ENCODE peak calls at places on chromosomes 11 and 22, in seven cellular contexts. X, I, B, A, S, K and P are unnamed samples. For H3K27me3 and H3K9me3, the result is how much of the 10 kb centered on the place peaks cover.

GRCh38 chr11:61885166-61885778 is 6.1 kb downstream of the FADS3 start:
- DNase-seq in K (no peak), B (no peak), X (no peak), A (no peak), I (no peak), S (no peak), P (no peak)

GRCh38 chr22:48566741-48567140 is 1260.9 kb downstream of the BRD1 start:
- DNase-seq in B (no peak), K (no peak), I (no peak), S (no peak), X (no peak), A (no peak), P (no peak)

GRCh38 chr22:27620367-27621154 is 181.0 kb downstream of the MN1 start:
- DNase-seq in B (no peak), S (no peak), A (no peak), K (no peak), I (no peak), X (no peak), P (no peak)

GRCh38 chr11:57140568-57140967 is 41.2 kb upstream of the LRRC55 start:
- DNase-seq in I (no peak), B (no peak), K (no peak), S (no peak), A (no peak), X (no peak), P (no peak)

GRCh38 chr11:110903830-110904229 is 191.6 kb upstream of the ARHGAP20 start:
- DNase-seq in X (no peak), I (peak), K (no peak), S (no peak), B (no peak), A (no peak), P (no peak)

GRCh38 chr22:49858827-49859226 is 5.2 kb downstream of the ZBED4 start:
- DNase-seq in X (no peak), B (peak), A (no peak), S (no peak), I (no peak), K (no peak), P (no peak)

GRCh38 chr11:281486-282161 is 3.4 kb downstream of the NLRP6 start:
- DNase-seq in K (no peak), B (peak), X (no peak), I (no peak), A (peak), S (no peak), P (no peak)

GRCh38 chr11:11552688-11553087 is 69.1 kb downstream of the GALNT18 start:
- DNase-seq in I (no peak), X (no peak), B (peak), K (no peak), S (no peak), A (no peak), P (no peak)

GRCh38 chr11:68107689-68108088 is 13.5 kb downstream of the CHKA start:
- DNase-seq in X (no peak), B (no peak), I (no peak), A (no peak), S (no peak), K (no peak), P (no peak)

GRCh38 chr11:63906585-63906984 is 10.4 kb downstream of the RCOR2 start:
- DNase-seq in A (no peak), X (no peak), I (no peak), B (no peak), K (no peak), S (peak), P (no peak)

GRCh38 chr11:47415091-47415854 is 6.9 kb downstream of the SLC39A13 start:
- DNase-seq in I (no peak), A (no peak), S (no peak), B (no peak), K (no peak), X (no peak), P (no peak)

GRCh38 chr11:72716291-72716690 is 35.9 kb downstream of the ARAP1 start:
- DNase-seq in X (no peak), B (no peak), I (peak), A (no peak), K (no peak), S (peak), P (no peak)

GRCh38 chr11:282630-283360 is 4.6 kb downstream of the NLRP6 start:
- DNase-seq in I (no peak), A (peak), X (no peak), B (no peak), K (no peak), S (no peak), P (no peak)

GRCh38 chr11:87428266-87428665 is 390.5 kb downstream of the TMEM135 start:
- DNase-seq in X (no peak), B (no peak), K (no peak), A (no peak), I (peak), S (no peak), P (no peak)

GRCh38 chr11:116211166-116211565 is 561.6 kb downstream of the BUD13 start:
- DNase-seq in I (no peak), K (no peak), S (no peak), X (no peak), A (no peak), B (no peak), P (no peak)

GRCh38 chr22:45009881-45010531 is at the start of gene PHF21B:
- DNase-seq in S (peak), K (peak), I (peak), B (no peak), X (peak), A (peak), P (peak)

GRCh38 chr11:35246725-35247124 is 107.8 kb downstream of the CD44 start:
- DNase-seq in B (no peak), K (no peak), A (peak), S (no peak), I (no peak), X (no peak), P (no peak)

GRCh38 chr11:35367491-35367890 is 51.9 kb downstream of the SLC1A2 start:
- DNase-seq in A (peak), X (no peak), B (no peak), S (no peak), K (no peak), I (peak), P (no peak)

GRCh38 chr22:32413715-32414114 is 1.7 kb upstream of the RTCB start:
- DNase-seq in S (no peak), I (peak), A (no peak), X (peak), K (no peak), B (no peak), P (no peak)

GRCh38 chr11:115122274-115122673 is 381.9 kb downstream of the CADM1 start:
- DNase-seq in I (no peak), X (no peak), A (no peak), B (no peak), K (no peak), S (no peak), P (no peak)

GRCh38 chr11:125262825-125263218 is 98.3 kb downstream of the PKNOX2 start:
- DNase-seq in S (no peak), I (no peak), K (no peak), B (no peak), A (no peak), X (no peak), P (no peak)

GRCh38 chr22:22721681-22722309 is 77.4 kb downstream of the GGTLC2 start:
- DNase-seq in I (peak), K (no peak), X (no peak), A (no peak), S (no peak), B (peak), P (no peak)

GRCh38 chr11:32297629-32298028 is 137.7 kb downstream of the WT1 start:
- DNase-seq in S (peak), X (peak), B (no peak), A (no peak), K (peak), I (peak), P (peak)

GRCh38 chr11:77665240-77665965 is 27.8 kb upstream of the CLNS1A start:
- DNase-seq in B (no peak), A (no peak), I (no peak), X (peak), K (no peak), S (no peak), P (no peak)

GRCh38 chr11:64357904-64358535 is 942 bp upstream of the RPS6KA4 start:
- DNase-seq in B (no peak), S (peak), A (no peak), X (no peak), I (no peak), K (no peak), P (no peak)

GRCh38 chr11:26996056-26996455 is 2.1 kb downstream of the FIBIN start:
- DNase-seq in K (no peak), I (peak), A (no peak), S (no peak), B (no peak), X (no peak), P (no peak)

GRCh38 chr11:77506857-77507256 is 33.0 kb upstream of the PAK1 start:
- DNase-seq in A (no peak), X (peak), K (peak), S (peak), B (no peak), I (no peak), P (peak)

GRCh38 chr11:5737091-5737490 is 843 bp downstream of the OR56B1 start:
- DNase-seq in I (peak), A (no peak), B (no peak), X (no peak), S (no peak), K (no peak), P (no peak)

GRCh38 chr11:83865636-83866461 is 579.7 kb upstream of the CCDC90B start:
- DNase-seq in X (no peak), K (no peak), A (no peak), B (no peak), I (peak), S (peak), P (no peak)

GRCh38 chr11:79390923-79391322 is 49.9 kb downstream of the TENM4 start:
- DNase-seq in K (no peak), B (no peak), A (no peak), S (no peak), I (no peak), X (no peak), P (no peak)

GRCh38 chr22:34403667-34404066 is 483.4 kb upstream of the LARGE1 start:
- DNase-seq in I (no peak), S (no peak), A (no peak), B (no peak), K (no peak), X (no peak), P (no peak)

GRCh38 chr11:37110383-37110782 is 512.3 kb upstream of the RAG2 start:
- DNase-seq in S (no peak), K (no peak), A (no peak), I (no peak), B (no peak), X (no peak), P (no peak)

GRCh38 chr11:117435296-117435695 is 107.6 kb downstream of the CEP164 start:
- DNase-seq in B (no peak), X (no peak), S (no peak), I (no peak), K (no peak), A (no peak), P (no peak)

GRCh38 chr11:65546217-65546958 is 11.8 kb downstream of the LTBP3 start:
- DNase-seq in A (peak), S (peak), I (no peak), X (peak), K (peak), B (peak), P (peak)

GRCh38 chr22:30205281-30206115 is 41.1 kb downstream of the LIF start:
- DNase-seq in A (peak), X (no peak), I (peak), B (no peak), K (no peak), S (peak), P (no peak)

GRCh38 chr11:131917634-131918384 is 547.4 kb downstream of the NTM start:
- DNase-seq in B (no peak), S (no peak), X (no peak), K (no peak), I (no peak), A (no peak), P (no peak)

GRCh38 chr11:110907629-110908028 is 195.4 kb upstream of the ARHGAP20 start:
- DNase-seq in I (peak), A (no peak), S (no peak), B (no peak), K (peak), X (peak), P (no peak)

GRCh38 chr11:83583953-83584352 is 297.8 kb upstream of the CCDC90B start:
- DNase-seq in X (no peak), A (no peak), I (peak), B (no peak), K (no peak), S (no peak), P (no peak)

GRCh38 chr11:129747161-129747560 is 68.5 kb upstream of the TMEM45B start:
- DNase-seq in I (no peak), S (no peak), B (no peak), K (no peak), A (no peak), X (no peak), P (no peak)

GRCh38 chr11:20226936-20227335 is 66.7 kb upstream of the DBX1 start:
- DNase-seq in X (no peak), A (no peak), I (peak), B (no peak), K (no peak), S (no peak), P (no peak)

DNA sequence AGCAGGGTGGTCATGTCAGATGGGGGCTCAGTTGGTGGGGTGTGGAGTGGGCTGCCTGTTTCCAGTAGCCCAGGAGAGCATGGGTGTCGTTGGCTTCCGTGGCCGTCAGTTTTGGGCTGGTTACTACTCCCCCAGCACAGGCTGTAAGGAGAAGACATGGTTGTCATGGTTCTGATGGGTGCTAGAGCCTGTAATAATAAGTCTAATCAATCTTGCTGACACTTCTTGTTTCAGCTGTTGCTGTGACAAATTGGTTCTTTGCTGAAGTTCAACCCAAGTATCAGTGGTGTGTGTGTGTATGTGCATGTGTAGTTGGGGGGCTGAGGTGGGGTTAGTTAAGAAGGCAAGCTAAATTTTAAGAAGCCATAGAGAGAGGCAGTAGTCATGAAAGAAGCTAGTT is 61.3 kb upstream of the DBX1 start:
- DNase-seq in A (no peak), S (no peak), K (no peak), B (no peak), X (no peak), I (no peak), P (no peak)
- H3K4me3 ChIP-seq in A (no peak), S (no peak), K (no peak), B (no peak), X (no peak), I (no peak), P (no peak)

DNA sequence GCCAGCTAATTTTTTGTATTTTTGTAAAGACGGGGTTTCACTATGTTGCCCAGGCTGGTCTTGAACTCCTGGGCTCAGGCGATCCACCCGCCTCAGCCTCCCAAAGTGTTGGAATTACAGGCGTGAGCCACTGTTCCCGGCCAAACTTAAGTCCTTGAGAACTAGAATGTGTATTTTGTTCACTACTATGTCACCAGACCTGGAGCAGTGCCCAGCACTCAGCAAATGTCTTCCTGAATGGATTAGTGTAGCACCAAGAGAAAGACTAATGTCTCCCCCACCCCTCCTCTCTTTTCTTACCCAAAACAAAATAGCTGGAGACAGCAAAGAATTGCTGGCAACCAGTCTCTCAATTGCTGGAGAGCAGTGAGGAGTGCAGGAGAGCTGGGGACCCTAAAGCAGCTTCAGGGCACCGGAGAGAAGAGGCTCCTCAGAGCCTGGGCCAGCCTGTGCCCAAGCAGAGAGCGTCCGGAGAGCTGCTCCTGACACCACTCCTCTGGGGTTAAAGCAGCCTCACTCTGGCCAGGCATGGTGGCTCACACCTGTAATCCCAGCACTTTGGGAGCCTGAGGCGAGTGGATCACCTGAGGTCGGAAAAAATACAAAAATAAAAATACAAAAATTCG is 14.9 kb downstream of the SLC25A18 start:
- DNase-seq in K (peak), S (no peak), I (peak), A (no peak), B (peak), X (peak), P (peak)
- H3K27me3 ChIP-seq in K (under half), S (under half), I (under half), A (under half), B (under half), X (under half), P (under half)

GRCh38 chr22:47457509-47458300 is 695.3 kb downstream of the TBC1D22A start:
- DNase-seq in X (no peak), I (no peak), S (no peak), A (no peak), K (no peak), B (no peak), P (no peak)
- H3K9me3 ChIP-seq in X (under half), I (under half), S (under half), A (under half), K (under half), B (under half), P (under half)

GRCh38 chr22:37101311-37102063 is 8.0 kb downstream of the TMPRSS6 start:
- DNase-seq in I (no peak), A (no peak), B (no peak), S (no peak), X (no peak), K (no peak), P (no peak)

GRCh38 chr22:37103151-37103550 is 6.4 kb downstream of the TMPRSS6 start:
- DNase-seq in A (no peak), B (no peak), S (no peak), X (no peak), K (no peak), I (no peak), P (no peak)

GRCh38 chr22:37098976-37099577 is 10.4 kb downstream of the TMPRSS6 start:
- DNase-seq in B (no peak), S (no peak), X (no peak), A (no peak), I (no peak), K (no peak), P (no peak)

GRCh38 chr22:37103696-37104452 is 5.6 kb downstream of the TMPRSS6 start:
- DNase-seq in B (no peak), K (no peak), X (no peak), S (no peak), I (no peak), A (no peak), P (no peak)

DNA sequence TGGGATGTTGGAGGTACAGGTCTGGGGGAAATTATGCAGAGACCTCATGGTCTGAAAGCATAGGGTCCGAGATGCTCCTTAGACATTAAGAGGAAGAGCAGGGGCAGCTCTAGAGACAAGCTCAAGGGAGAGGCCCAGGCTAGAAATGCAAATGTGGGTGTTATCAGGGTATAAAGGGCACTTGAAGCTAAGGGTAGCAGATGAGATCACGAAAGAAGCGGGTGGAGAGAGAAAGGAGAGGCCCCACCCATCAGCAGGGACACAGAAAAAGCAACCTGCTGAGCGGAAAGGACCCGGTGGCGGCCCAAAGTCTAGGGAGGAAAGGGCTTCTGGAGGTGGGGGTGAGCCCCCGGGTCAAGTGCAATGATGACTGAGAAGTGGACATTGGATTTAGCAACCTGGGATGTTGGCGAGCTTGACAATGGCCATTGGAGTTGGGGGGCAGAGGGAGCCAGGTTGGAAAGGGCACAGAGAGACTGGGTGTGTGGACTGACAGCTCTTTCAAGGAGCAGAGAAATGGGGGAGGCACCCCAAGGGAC is 8.9 kb downstream of the TMPRSS6 start:
- DNase-seq in S (no peak), I (no peak), X (no peak), K (no peak), A (no peak), B (no peak), P (no peak)
- H3K4me3 ChIP-seq in S (no peak), I (no peak), X (no peak), K (no peak), A (no peak), B (no peak), P (no peak)

DNA sequence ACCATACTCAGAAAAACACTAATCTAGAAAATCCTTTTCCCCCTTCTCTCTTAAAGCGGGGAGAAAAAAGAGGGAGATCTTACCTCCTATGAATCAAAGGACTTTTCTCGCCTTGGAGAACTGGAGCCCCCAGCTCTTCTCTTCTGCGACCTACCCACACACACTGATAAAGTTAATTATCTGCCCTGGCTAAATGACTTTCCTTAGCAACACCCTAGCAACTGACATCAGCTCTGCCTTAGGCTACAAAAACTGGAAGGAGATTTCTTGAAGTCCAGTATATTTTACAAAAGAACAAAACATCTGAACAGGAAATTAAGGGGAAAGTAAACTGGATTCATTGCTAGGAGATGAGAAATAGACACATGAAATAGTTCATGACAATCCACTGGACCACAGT is 3.9 kb upstream of the SPON1 start:
- DNase-seq in X (no peak), B (no peak), I (no peak), A (no peak), K (no peak), S (no peak), P (no peak)
- H3K27me3 ChIP-seq in X (half or more), B (under half), I (under half), A (under half), K (under half), S (under half), P (half or more)

GRCh38 chr11:44615041-44615513 is 49.6 kb downstream of the CD82 start:
- DNase-seq in X (no peak), I (no peak), S (no peak), B (no peak), A (no peak), K (no peak), P (no peak)
- H3K9me3 ChIP-seq in X (under half), I (under half), S (under half), B (under half), A (under half), K (under half), P (under half)